ENCODE peak calls at places on chromosome 18, in nine cellular contexts. One of them, this sample, is unnamed.

GRCh38 chr18:7000484-7001096 is 117.0 kb downstream of the LAMA1 start:
- DNase-seq in NCI-H1694 treated with DMSO at 0.1 percent for 48 hours: no peak
- DNase-seq in astrocyte of the spinal cord: peak
- DNase-seq in T-cell: no peak
- DNase-seq in GM13977: no peak
- DNase-seq in D341Med: no peak
- DNase-seq in hepatic stellate cell: peak
- DNase-seq in HuH-7.5: no peak
- DNase-seq in EH: peak
- DNase-seq in this sample: no peak

GRCh38 chr18:46199515-46200147 is 95.4 kb downstream of the HAUS1 start:
- DNase-seq in NCI-H1694 treated with DMSO at 0.1 percent for 48 hours: no peak
- DNase-seq in astrocyte of the spinal cord: peak
- DNase-seq in T-cell: no peak
- DNase-seq in GM13977: no peak
- DNase-seq in D341Med: no peak
- DNase-seq in hepatic stellate cell: no peak
- DNase-seq in HuH-7.5: no peak
- DNase-seq in EH: peak
- DNase-seq in this sample: no peak

GRCh38 chr18:75111673-75112485 is 97.1 kb downstream of the PTGR3 start:
- DNase-seq in NCI-H1694 treated with DMSO at 0.1 percent for 48 hours: no peak
- DNase-seq in astrocyte of the spinal cord: no peak
- DNase-seq in T-cell: no peak
- DNase-seq in GM13977: no peak
- DNase-seq in D341Med: peak
- DNase-seq in hepatic stellate cell: no peak
- DNase-seq in HuH-7.5: no peak
- DNase-seq in EH: peak
- DNase-seq in this sample: no peak

GRCh38 chr18:69397096-69397495 is 3.6 kb upstream of the DOK6 start:
- DNase-seq in NCI-H1694 treated with DMSO at 0.1 percent for 48 hours: no peak
- DNase-seq in astrocyte of the spinal cord: peak
- DNase-seq in T-cell: no peak
- DNase-seq in GM13977: no peak
- DNase-seq in D341Med: no peak
- DNase-seq in hepatic stellate cell: no peak
- DNase-seq in HuH-7.5: no peak
- DNase-seq in EH: peak
- DNase-seq in this sample: no peak

GRCh38 chr18:3836483-3836882 is 386.5 kb downstream of the TGIF1 start:
- DNase-seq in NCI-H1694 treated with DMSO at 0.1 percent for 48 hours: no peak
- DNase-seq in astrocyte of the spinal cord: no peak
- DNase-seq in T-cell: no peak
- DNase-seq in GM13977: no peak
- DNase-seq in D341Med: no peak
- DNase-seq in hepatic stellate cell: no peak
- DNase-seq in HuH-7.5: no peak
- DNase-seq in EH: no peak
- DNase-seq in this sample: no peak

GRCh38 chr18:57430166-57430958 is 4.8 kb upstream of the ONECUT2 start:
- DNase-seq in NCI-H1694 treated with DMSO at 0.1 percent for 48 hours: no peak
- DNase-seq in astrocyte of the spinal cord: no peak
- DNase-seq in T-cell: no peak
- DNase-seq in GM13977: peak
- DNase-seq in D341Med: no peak
- DNase-seq in hepatic stellate cell: no peak
- DNase-seq in HuH-7.5: no peak
- DNase-seq in EH: no peak
- DNase-seq in this sample: no peak

GRCh38 chr18:22961156-22961555 is 28.0 kb downstream of the RBBP8 start:
- DNase-seq in NCI-H1694 treated with DMSO at 0.1 percent for 48 hours: no peak
- DNase-seq in astrocyte of the spinal cord: no peak
- DNase-seq in T-cell: no peak
- DNase-seq in GM13977: no peak
- DNase-seq in D341Med: no peak
- DNase-seq in hepatic stellate cell: no peak
- DNase-seq in HuH-7.5: no peak
- DNase-seq in EH: no peak
- DNase-seq in this sample: no peak

GRCh38 chr18:49963217-49963616 is 149.9 kb upstream of the ACAA2 start:
- DNase-seq in NCI-H1694 treated with DMSO at 0.1 percent for 48 hours: no peak
- DNase-seq in astrocyte of the spinal cord: no peak
- DNase-seq in T-cell: no peak
- DNase-seq in GM13977: no peak
- DNase-seq in D341Med: no peak
- DNase-seq in hepatic stellate cell: no peak
- DNase-seq in HuH-7.5: no peak
- DNase-seq in EH: no peak
- DNase-seq in this sample: no peak

GRCh38 chr18:74373428-74373827 is 57.8 kb downstream of the C18orf63 start:
- DNase-seq in NCI-H1694 treated with DMSO at 0.1 percent for 48 hours: no peak
- DNase-seq in astrocyte of the spinal cord: no peak
- DNase-seq in T-cell: peak
- DNase-seq in GM13977: no peak
- DNase-seq in D341Med: no peak
- DNase-seq in hepatic stellate cell: no peak
- DNase-seq in HuH-7.5: no peak
- DNase-seq in EH: no peak
- DNase-seq in this sample: no peak

GRCh38 chr18:71239111-71239624 is 950.3 kb downstream of the SOCS6 start:
- DNase-seq in NCI-H1694 treated with DMSO at 0.1 percent for 48 hours: no peak
- DNase-seq in astrocyte of the spinal cord: no peak
- DNase-seq in T-cell: no peak
- DNase-seq in GM13977: no peak
- DNase-seq in D341Med: no peak
- DNase-seq in hepatic stellate cell: no peak
- DNase-seq in HuH-7.5: no peak
- DNase-seq in EH: no peak
- DNase-seq in this sample: no peak

GRCh38 chr18:54928236-54928635 is 31.0 kb downstream of the CCDC68 start:
- DNase-seq in NCI-H1694 treated with DMSO at 0.1 percent for 48 hours: no peak
- DNase-seq in astrocyte of the spinal cord: no peak
- DNase-seq in T-cell: no peak
- DNase-seq in GM13977: no peak
- DNase-seq in D341Med: no peak
- DNase-seq in hepatic stellate cell: no peak
- DNase-seq in HuH-7.5: no peak
- DNase-seq in EH: no peak
- DNase-seq in this sample: no peak

GRCh38 chr18:24659837-24660720 is 199.6 kb downstream of the HRH4 start:
- DNase-seq in NCI-H1694 treated with DMSO at 0.1 percent for 48 hours: no peak
- DNase-seq in astrocyte of the spinal cord: no peak
- DNase-seq in T-cell: peak
- DNase-seq in GM13977: no peak
- DNase-seq in D341Med: no peak
- DNase-seq in hepatic stellate cell: no peak
- DNase-seq in HuH-7.5: no peak
- DNase-seq in EH: peak
- DNase-seq in this sample: no peak